ENCODE peak calls at places on chromosomes 11 and 22, in six cellular contexts. U, O, S, C, L and Y are unnamed samples.

GRCh38 chr22:22752556-22753477 is 108.4 kb downstream of the GGTLC2 start:
- DNase-seq in U (no peak), S (no peak), O (peak; percentile 69), L (peak; percentile 68), C (no peak), Y (peak; percentile 62)

GRCh38 chr22:27718186-27719032 is 83.1 kb downstream of the MN1 start:
- DNase-seq in L (no peak), U (peak; percentile 92), O (no peak), S (peak; percentile 64), C (peak; percentile 42), Y (peak; percentile 89)

GRCh38 chr11:124863137-124863825 is 2.0 kb upstream of the ROBO3 start:
- DNase-seq in C (peak; percentile 64), O (no peak), U (peak; percentile 70), L (no peak), S (peak; percentile 77), Y (no peak)

GRCh38 chr11:68855205-68855978 is 13.7 kb upstream of the CPT1A start:
- DNase-seq in O (no peak), U (no peak), C (peak; percentile 72), S (peak; percentile 70), L (no peak), Y (peak; percentile 58)

GRCh38 chr11:31656051-31656450 is 146.5 kb downstream of the ELP4 start:
- DNase-seq in U (no peak), O (no peak), L (no peak), S (no peak), C (no peak), Y (no peak)

GRCh38 chr11:75814369-75814685 is 683 bp upstream of the UVRAG start:
- DNase-seq in U (no peak), C (no peak), S (no peak), O (no peak), L (no peak), Y (no peak)

GRCh38 chr11:65615950-65616574 is 486 bp downstream of the PCNX3 start:
- DNase-seq in L (peak; percentile 65), U (no peak), O (no peak), C (no peak), S (no peak), Y (no peak)

GRCh38 chr11:123654566-123655081 is at the start of gene SCN3B:
- DNase-seq in L (no peak), S (peak; percentile 75), O (no peak), U (peak; percentile 71), C (peak; percentile 89), Y (peak; percentile 24)

GRCh38 chr11:122157540-122158173 is 41.6 kb upstream of the BLID start:
- DNase-seq in U (no peak), O (no peak), S (no peak), C (no peak), L (no peak), Y (no peak)

GRCh38 chr11:63504054-63504453 is 1.8 kb upstream of the LGALS12 start:
- DNase-seq in O (no peak), S (no peak), C (no peak), L (no peak), U (no peak), Y (no peak)

GRCh38 chr22:46293591-46294260 is 2.9 kb upstream of the GTSE1 start:
- DNase-seq in O (no peak), U (peak; percentile 82), C (no peak), S (no peak), L (peak; percentile 76), Y (peak; percentile 60)

GRCh38 chr11:59556115-59556882 is 45.0 kb downstream of the OR4D9 start:
- DNase-seq in S (no peak), L (peak; percentile 52), C (peak; percentile 78), O (peak; percentile 60), U (peak; percentile 78), Y (peak; percentile 64)

GRCh38 chr22:37300551-37301017 is 18.3 kb downstream of the CYTH4 start:
- DNase-seq in L (no peak), U (no peak), S (no peak), C (no peak), O (peak; percentile 50), Y (peak; percentile 53)

GRCh38 chr11:97732011-97732632 is 1288.6 kb upstream of the CNTN5 start:
- DNase-seq in L (no peak), O (no peak), U (no peak), S (no peak), C (no peak), Y (no peak)

GRCh38 chr11:26931248-26931631 is 62.7 kb upstream of the FIBIN start:
- DNase-seq in O (no peak), C (no peak), S (no peak), L (no peak), U (no peak), Y (no peak)

GRCh38 chr11:93572621-93573020 is 29.4 kb upstream of the SMCO4 start:
- DNase-seq in O (no peak), U (no peak), C (no peak), S (no peak), L (no peak), Y (no peak)

GRCh38 chr11:111193924-111194490 is 51.5 kb upstream of the POU2AF2 start:
- DNase-seq in C (no peak), O (no peak), S (no peak), L (no peak), U (no peak), Y (no peak)

GRCh38 chr11:76742912-76743311 is 40.2 kb upstream of the TSKU start:
- DNase-seq in S (no peak), O (no peak), U (no peak), L (no peak), C (no peak), Y (no peak)

GRCh38 chr22:43539572-43540533 is 128.0 kb downstream of the MPPED1 start:
- DNase-seq in U (peak; percentile 46), S (peak; percentile 48), O (no peak), C (peak; percentile 20), L (no peak), Y (no peak)

GRCh38 chr11:32098142-32098903 is 7.4 kb downstream of the RCN1 start:
- DNase-seq in S (no peak), U (no peak), L (no peak), O (no peak), C (no peak), Y (no peak)

GRCh38 chr22:22479999-22480532 is 28.5 kb downstream of the ZNF280B start:
- DNase-seq in S (no peak), U (no peak), O (no peak), C (no peak), L (no peak), Y (no peak)

GRCh38 chr22:25970348-25970995 is 198.8 kb upstream of the SEZ6L start:
- DNase-seq in S (no peak), O (no peak), C (peak; percentile 52), L (no peak), U (no peak), Y (no peak)

GRCh38 chr22:39546889-39547586 is 14.5 kb upstream of the RPS19BP1 start:
- DNase-seq in S (no peak), O (no peak), C (no peak), U (no peak), L (no peak), Y (no peak)

DNA sequence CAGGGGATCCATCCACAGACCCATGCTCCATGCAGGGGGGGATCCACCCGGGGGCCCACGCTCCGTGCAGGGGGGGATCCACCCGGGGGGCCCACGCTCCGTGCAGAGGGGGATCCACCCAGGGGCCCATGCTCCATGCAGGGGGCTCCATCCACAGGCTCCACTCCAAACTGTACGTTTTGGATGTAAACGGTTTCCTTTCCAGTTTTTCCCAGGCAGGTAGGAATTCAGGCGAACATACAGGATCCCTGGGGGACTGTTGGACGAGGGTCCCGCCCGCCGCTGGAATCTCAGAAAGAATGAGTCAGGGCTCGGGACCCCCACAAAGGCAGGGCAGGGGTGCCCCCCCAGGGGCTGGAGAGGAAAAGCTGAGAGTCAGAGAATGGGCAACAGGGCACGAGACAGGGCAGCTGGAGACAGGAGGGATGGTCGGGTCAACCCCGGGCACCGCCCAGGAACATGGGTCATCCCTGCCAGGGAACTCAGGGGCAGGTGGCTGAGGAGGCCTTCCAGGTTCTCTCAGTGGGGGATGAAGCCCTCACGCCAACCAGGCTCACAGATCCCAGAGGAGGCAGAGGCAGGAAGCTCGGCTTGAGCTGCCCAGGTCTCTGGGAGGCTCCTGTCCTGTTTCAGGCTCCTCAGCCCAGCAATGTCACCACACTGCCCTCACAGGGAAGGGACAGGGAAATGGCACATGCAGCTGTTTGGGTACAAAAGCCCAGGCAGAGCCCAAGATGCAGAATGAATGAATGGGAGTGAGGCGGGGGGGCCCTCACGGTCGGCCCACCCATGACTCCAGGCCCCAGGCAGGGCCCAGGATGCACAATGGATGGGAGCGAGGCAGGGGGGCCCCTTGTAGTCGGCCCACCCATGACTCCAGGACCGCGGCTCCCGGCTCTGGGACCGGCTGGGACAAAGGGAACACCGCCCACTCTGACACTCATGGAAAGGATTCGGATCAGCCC is 200.2 kb downstream of the BRD1 start:
- DNase-seq in C (no peak), O (no peak), L (no peak), U (no peak), S (no peak), Y (peak; percentile 61)
- H3K9me3 ChIP-seq in C (no peaks in the 10 kb centered on the region), O (no peaks in the 10 kb centered on the region), L (no peaks in the 10 kb centered on the region), U (no peaks in the 10 kb centered on the region), S (no peaks in the 10 kb centered on the region), Y (no peaks in the 10 kb centered on the region)

DNA sequence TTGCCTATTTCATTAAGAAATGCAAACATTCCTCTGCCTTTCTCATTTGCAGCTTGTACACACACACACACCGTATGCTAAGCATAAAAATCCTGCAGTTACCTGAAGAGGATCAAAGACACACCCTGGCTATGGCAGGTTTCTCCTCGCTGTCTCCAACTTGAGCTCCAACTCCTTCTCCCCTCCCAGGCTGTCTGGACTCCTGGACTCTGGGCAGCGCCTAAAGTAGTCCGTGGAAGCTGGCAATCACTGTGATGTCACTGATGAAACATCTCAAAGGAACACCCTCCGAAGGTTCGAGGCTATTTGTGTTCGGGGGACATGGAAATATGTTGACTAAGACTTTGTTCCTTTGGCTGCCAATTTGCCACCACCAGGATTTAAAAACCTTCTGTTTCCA is at the start of gene SLN:
- DNase-seq in O (no peak), U (no peak), C (no peak), L (no peak), S (no peak), Y (no peak)
- H3K27ac ChIP-seq in O (no peak within 1 kb of the TSS), U (no peak within 1 kb of the TSS), C (no peak within 1 kb of the TSS), L (no peak within 1 kb of the TSS), S (no peak within 1 kb of the TSS), Y (no peak within 1 kb of the TSS)

GRCh38 chr22:47437110-47437509 is 674.7 kb downstream of the TBC1D22A start:
- DNase-seq in O (no peak), U (no peak), L (peak; percentile 21), S (no peak), C (no peak), Y (no peak)
- H3K9me3 ChIP-seq in O (no peaks in the 10 kb centered on the region), U (no peaks in the 10 kb centered on the region), L (no peaks in the 10 kb centered on the region), S (no peaks in the 10 kb centered on the region), C (peaks cover 84% of the 10 kb centered on the region), Y (peaks cover 3% of the 10 kb centered on the region)

GRCh38 chr22:50537765-50538164 is 7.9 kb upstream of the KLHDC7B start:
- DNase-seq in O (no peak), S (no peak), L (no peak), U (no peak), C (no peak), Y (no peak)
- H3K27ac ChIP-seq in O (no peak overlapping the region), S (peak overlapping the region; percentile 97), L (no peak overlapping the region), U (peak overlapping the region; percentile 75), C (no peak overlapping the region), Y (no peak overlapping the region)

DNA sequence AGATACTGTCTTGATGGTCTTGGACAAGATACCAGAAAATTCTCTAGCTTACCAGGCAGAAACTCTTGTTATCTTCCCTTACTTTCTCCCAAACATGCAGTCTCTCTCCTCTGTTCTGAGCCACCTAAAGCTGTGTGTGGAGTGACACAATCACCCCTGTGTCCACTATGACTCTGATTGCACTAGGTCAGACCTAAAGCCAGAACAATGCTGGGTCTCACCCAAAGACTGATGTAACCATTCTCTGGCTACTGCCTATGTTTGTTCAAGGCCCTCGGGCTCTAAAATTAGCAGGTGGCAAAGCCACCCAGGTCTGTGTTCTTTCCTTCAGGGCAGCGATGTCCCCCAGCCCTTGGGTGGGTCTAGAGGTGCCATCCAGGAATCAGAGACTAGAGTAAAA is 200.5 kb downstream of the KCNA4 start:
- DNase-seq in S (no peak), C (no peak), L (no peak), O (no peak), U (no peak), Y (no peak)
- H3K9me3 ChIP-seq in S (peaks cover 9% of the 10 kb centered on the region), C (no peaks in the 10 kb centered on the region), L (no peaks in the 10 kb centered on the region), O (no peaks in the 10 kb centered on the region), U (no peaks in the 10 kb centered on the region), Y (no peaks in the 10 kb centered on the region)